ENCODE peak calls at places on chromosome 13, in nine cellular contexts. P, R, J, U, Q, N, O, X and M are unnamed samples.

GRCh38 chr13:30129411-30129810 is 177.9 kb downstream of the KATNAL1 start:
- DNase-seq in P (no peak), R (no peak), J (no peak), U (no peak), Q (no peak), N (no peak), O (no peak), X (no peak), M (no peak)

GRCh38 chr13:94192576-94192975 is 286.9 kb downstream of the DCT start:
- DNase-seq in P (peak), R (peak), J (no peak), U (peak), Q (peak), N (peak), O (peak), X (no peak), M (no peak)

GRCh38 chr13:108968566-108968965 is 339.2 kb downstream of the MYO16 start:
- DNase-seq in P (no peak), R (no peak), J (no peak), U (no peak), Q (peak), N (no peak), O (no peak), X (no peak), M (no peak)

GRCh38 chr13:95896302-95896701 is 156.9 kb downstream of the UGGT2 start:
- DNase-seq in P (peak), R (no peak), J (no peak), U (peak), Q (peak), N (peak), O (no peak), X (no peak), M (no peak)

GRCh38 chr13:94479559-94480095 is at the start of gene DCT:
- DNase-seq in P (no peak), R (peak), J (no peak), U (no peak), Q (no peak), N (no peak), O (no peak), X (no peak), M (no peak)

GRCh38 chr13:26538363-26539317 is 18.8 kb upstream of the WASF3 start:
- DNase-seq in P (no peak), R (no peak), J (no peak), U (no peak), Q (peak), N (no peak), O (peak), X (no peak), M (no peak)

GRCh38 chr13:30806784-30807183 is 71.4 kb downstream of the ALOX5AP start:
- DNase-seq in P (peak), R (no peak), J (no peak), U (peak), Q (peak), N (peak), O (no peak), X (no peak), M (no peak)

GRCh38 chr13:22866221-22866620 is 314.6 kb upstream of the SGCG start:
- DNase-seq in P (no peak), R (no peak), J (no peak), U (no peak), Q (no peak), N (no peak), O (no peak), X (no peak), M (no peak)

GRCh38 chr13:105773887-105774538 is 761.4 kb downstream of the EFNB2 start:
- DNase-seq in P (peak), R (peak), J (no peak), U (no peak), Q (peak), N (peak), O (no peak), X (no peak), M (peak)

GRCh38 chr13:33051632-33052031 is 35.4 kb downstream of the KL start:
- DNase-seq in P (no peak), R (no peak), J (no peak), U (no peak), Q (no peak), N (no peak), O (no peak), X (no peak), M (no peak)

GRCh38 chr13:112450567-112451240 is 74.5 kb downstream of the SPACA7 start:
- DNase-seq in P (no peak), R (no peak), J (no peak), U (no peak), Q (no peak), N (no peak), O (no peak), X (no peak), M (no peak)

GRCh38 chr13:106416645-106417044 is 118.8 kb downstream of the EFNB2 start:
- DNase-seq in P (no peak), R (no peak), J (no peak), U (no peak), Q (no peak), N (no peak), O (no peak), X (no peak), M (no peak)

GRCh38 chr13:74264333-74264732 is 130.1 kb upstream of the KLF12 start:
- DNase-seq in P (no peak), R (no peak), J (no peak), U (no peak), Q (no peak), N (no peak), O (no peak), X (no peak), M (no peak)

GRCh38 chr13:75151081-75151643 is 330.8 kb downstream of the TBC1D4 start:
- DNase-seq in P (peak), R (no peak), J (no peak), U (peak), Q (no peak), N (peak), O (no peak), X (no peak), M (no peak)

GRCh38 chr13:28819046-28819747 is 942 bp upstream of the MTUS2 start:
- DNase-seq in P (peak), R (peak), J (no peak), U (peak), Q (peak), N (peak), O (no peak), X (no peak), M (peak)

GRCh38 chr13:84641491-84641890 is 759.2 kb upstream of the SLITRK1 start:
- DNase-seq in P (peak), R (no peak), J (no peak), U (peak), Q (no peak), N (no peak), O (no peak), X (no peak), M (no peak)

GRCh38 chr13:90305796-90306195 is 1041.7 kb upstream of the MIR17HG start:
- DNase-seq in P (no peak), R (no peak), J (no peak), U (no peak), Q (no peak), N (no peak), O (no peak), X (no peak), M (no peak)

GRCh38 chr13:46662690-46663089 is 109.7 kb downstream of the LRCH1 start:
- DNase-seq in P (no peak), R (no peak), J (no peak), U (no peak), Q (no peak), N (no peak), O (no peak), X (no peak), M (no peak)

GRCh38 chr13:99265162-99265822 is 7.1 kb upstream of the GPR18 start:
- DNase-seq in P (no peak), R (no peak), J (no peak), U (no peak), Q (no peak), N (no peak), O (no peak), X (no peak), M (no peak)

GRCh38 chr13:67971291-67971690 is 741.2 kb upstream of the PCDH9 start:
- DNase-seq in P (no peak), R (no peak), J (no peak), U (no peak), Q (no peak), N (no peak), O (no peak), X (no peak), M (no peak)

GRCh38 chr13:63190219-63190618 is 1774.6 kb upstream of the PCDH20 start:
- DNase-seq in P (peak), R (no peak), J (no peak), U (no peak), Q (no peak), N (no peak), O (no peak), X (no peak), M (no peak)

GRCh38 chr13:55727683-55728082 is 1413.0 kb upstream of the PRR20A start:
- DNase-seq in P (no peak), R (no peak), J (no peak), U (no peak), Q (no peak), N (no peak), O (no peak), X (no peak), M (no peak)

GRCh38 chr13:26596458-26596857 is 39.0 kb downstream of the WASF3 start:
- DNase-seq in P (no peak), R (no peak), J (no peak), U (no peak), Q (no peak), N (no peak), O (no peak), X (no peak), M (no peak)

GRCh38 chr13:29847501-29847983 is 2.9 kb downstream of the UBL3 start:
- DNase-seq in P (peak), R (peak), J (no peak), U (peak), Q (peak), N (peak), O (peak), X (no peak), M (no peak)

GRCh38 chr13:92573467-92574057 is 653.0 kb upstream of the GPC6 start:
- DNase-seq in P (peak), R (peak), J (no peak), U (no peak), Q (peak), N (peak), O (no peak), X (no peak), M (no peak)

GRCh38 chr13:37769078-37769477 is 100.5 kb downstream of the TRPC4 start:
- DNase-seq in P (no peak), R (no peak), J (no peak), U (no peak), Q (peak), N (no peak), O (no peak), X (no peak), M (no peak)
- TF ChIP-seq CTCF in P (peak), R (peak), J (no peak), U (peak), Q (peak), N (peak), O (no peak), X (peak), M (no peak)

DNA sequence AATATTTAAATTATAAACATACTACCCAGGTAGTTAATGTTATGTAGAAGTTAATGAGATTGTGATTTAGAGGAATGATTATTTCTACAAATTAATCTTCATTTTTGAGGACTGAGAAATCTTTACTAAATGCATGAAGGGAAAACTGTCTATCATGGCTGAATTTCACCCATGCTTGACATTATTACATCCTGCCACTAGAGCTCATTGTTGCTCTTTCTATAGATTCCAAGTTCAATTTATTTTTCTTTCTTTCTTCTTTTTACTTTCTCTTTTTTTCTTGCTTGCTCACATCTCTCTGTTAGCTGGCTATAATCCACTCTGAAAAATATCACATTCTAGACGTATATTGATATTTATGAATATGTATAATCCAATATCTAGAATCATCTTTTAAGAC is 505.0 kb upstream of the KLHL1 start:
- DNase-seq in P (no peak), R (no peak), J (no peak), U (no peak), Q (peak), N (no peak), O (no peak), X (no peak), M (no peak)
- TF ChIP-seq CTCF in P (peak), R (peak), J (no peak), U (peak), Q (peak), N (no peak), O (no peak), X (no peak), M (no peak)

GRCh38 chr13:41426047-41426446 is 31.3 kb upstream of the RGCC start:
- DNase-seq in P (no peak), R (no peak), J (peak), U (no peak), Q (no peak), N (no peak), O (no peak), X (no peak), M (no peak)

GRCh38 chr13:41427700-41428099 is 29.6 kb upstream of the RGCC start:
- DNase-seq in P (no peak), R (no peak), J (no peak), U (no peak), Q (no peak), N (no peak), O (no peak), X (no peak), M (no peak)

DNA sequence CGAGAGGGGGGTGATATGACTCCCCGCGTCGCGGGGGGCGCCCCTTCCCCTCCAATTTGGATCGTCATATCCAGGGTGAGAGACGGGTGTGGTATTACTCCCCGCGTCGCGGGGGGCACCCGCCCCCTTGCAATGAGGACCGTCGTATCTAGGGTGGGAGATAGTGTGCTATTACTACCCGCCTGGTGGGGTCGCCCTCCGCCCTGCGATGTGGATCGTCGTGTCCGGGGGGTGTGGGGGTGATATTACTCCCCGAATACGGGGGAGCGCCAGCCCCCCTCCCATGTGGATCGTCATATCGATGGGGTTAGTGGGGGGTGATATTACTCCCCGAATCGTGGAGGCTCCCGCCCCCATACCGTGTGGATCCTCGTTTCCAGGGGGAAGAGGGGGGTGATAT is 29.2 kb upstream of the RGCC start:
- DNase-seq in P (no peak), R (peak), J (peak), U (no peak), Q (no peak), N (no peak), O (no peak), X (no peak), M (no peak)
- TF ChIP-seq CTCF in P (peak), R (peak), J (no peak), U (peak), Q (peak), N (no peak), O (no peak), X (peak), M (no peak)

GRCh38 chr13:102399791-102400618 is 1.8 kb downstream of the FGF14 start:
- DNase-seq in P (no peak), R (peak), J (peak), U (no peak), Q (peak), N (no peak), O (no peak), X (no peak), M (peak)

GRCh38 chr13:102401305-102401704 is 543 bp downstream of the FGF14 start:
- DNase-seq in P (peak), R (no peak), J (no peak), U (no peak), Q (peak), N (peak), O (no peak), X (no peak), M (no peak)

GRCh38 chr13:102400619-102401125 is 1.2 kb downstream of the FGF14 start:
- DNase-seq in P (peak), R (peak), J (peak), U (no peak), Q (peak), N (peak), O (no peak), X (no peak), M (no peak)

GRCh38 chr13:102401755-102402154 is at the start of gene FGF14:
- DNase-seq in P (peak), R (peak), J (no peak), U (no peak), Q (no peak), N (no peak), O (no peak), X (no peak), M (no peak)

GRCh38 chr13:102402292-102402691 is 444 bp upstream of the FGF14 start:
- DNase-seq in P (peak), R (peak), J (peak), U (no peak), Q (peak), N (peak), O (no peak), X (no peak), M (no peak)
- TF ChIP-seq CTCF in P (no peak), R (peak), J (no peak), U (no peak), Q (peak), N (no peak), O (no peak), X (no peak), M (no peak)

DNA sequence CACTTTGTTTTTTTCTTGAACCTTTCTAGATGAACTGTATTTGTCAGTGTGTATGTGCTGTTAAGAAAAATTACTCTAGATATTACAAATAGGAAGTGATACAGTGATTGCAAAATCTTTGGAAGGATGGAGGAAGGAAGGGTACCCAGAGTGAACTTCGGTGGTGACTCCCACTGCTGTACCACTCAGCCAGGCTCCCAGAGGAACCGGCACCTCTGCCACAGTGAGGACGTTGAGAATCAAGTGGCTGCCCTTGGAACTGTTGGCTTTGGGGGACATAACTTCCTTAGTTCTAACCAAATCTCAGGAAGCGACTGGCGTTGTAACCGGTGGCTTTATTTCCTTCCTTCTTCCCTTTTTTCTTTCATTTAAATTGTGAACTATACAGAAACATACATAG is 184.7 kb downstream of the PCCA start:
- DNase-seq in P (no peak), R (no peak), J (no peak), U (no peak), Q (no peak), N (no peak), O (no peak), X (no peak), M (no peak)
- TF ChIP-seq CTCF in P (no peak), R (no peak), J (no peak), U (no peak), Q (no peak), N (no peak), O (no peak), X (no peak), M (no peak)